ENCODE peak calls at places on chromosomes 11 and 22, in four cellular contexts. One of them, this sample, is unnamed.
A peak's percentile ranks its signal among the peaks of the same experiment; 100 is the strongest.

GRCh38 chr22:39833610-39834009 is 60.0 kb downstream of the ENTHD1 start:
- DNase-seq in GM20000: no peak
- DNase-seq in bronchial epithelial cell: no peak
- DNase-seq in HTR-8/SVneo: no peak
- DNase-seq in this sample: no peak

GRCh38 chr11:637593-638507 is 781 bp downstream of the DRD4 start:
- DNase-seq in GM20000: no peak
- DNase-seq in bronchial epithelial cell: no peak
- DNase-seq in HTR-8/SVneo: no peak
- DNase-seq in this sample: no peak

GRCh38 chr22:19554834-19555404 is 30.7 kb upstream of the CLDN5 start:
- DNase-seq in GM20000: no peak
- DNase-seq in bronchial epithelial cell: peak; percentile 47
- DNase-seq in HTR-8/SVneo: peak; percentile 69
- DNase-seq in this sample: peak; percentile 26

GRCh38 chr11:7348432-7349298 is 97.0 kb downstream of the SYT9 start:
- DNase-seq in GM20000: no peak
- DNase-seq in bronchial epithelial cell: peak; percentile 28
- DNase-seq in HTR-8/SVneo: no peak
- DNase-seq in this sample: no peak

GRCh38 chr11:65444314-65445051 is 21.9 kb downstream of the NEAT1 start:
- DNase-seq in GM20000: no peak
- DNase-seq in bronchial epithelial cell: peak; percentile 26
- DNase-seq in HTR-8/SVneo: no peak
- DNase-seq in this sample: peak; percentile 76

GRCh38 chr22:41382098-41382578 is 396 bp downstream of the TEF start:
- DNase-seq in GM20000: peak; percentile 89
- DNase-seq in bronchial epithelial cell: no peak
- DNase-seq in HTR-8/SVneo: peak; percentile 61
- DNase-seq in this sample: peak; percentile 91

GRCh38 chr11:625636-626319 is 1.0 kb upstream of the CDHR5 start:
- DNase-seq in GM20000: no peak
- DNase-seq in bronchial epithelial cell: no peak
- DNase-seq in HTR-8/SVneo: no peak
- DNase-seq in this sample: peak; percentile 65

GRCh38 chr11:33329705-33330329 is 72.6 kb downstream of the HIPK3 start:
- DNase-seq in GM20000: peak; percentile 38
- DNase-seq in bronchial epithelial cell: peak; percentile 74
- DNase-seq in HTR-8/SVneo: peak; percentile 51
- DNase-seq in this sample: peak; percentile 71

GRCh38 chr22:38674888-38675287 is 6.9 kb upstream of the TOMM22 start:
- DNase-seq in GM20000: no peak
- DNase-seq in bronchial epithelial cell: no peak
- DNase-seq in HTR-8/SVneo: no peak
- DNase-seq in this sample: no peak

GRCh38 chr22:46941958-46942815 is 179.7 kb downstream of the TBC1D22A start:
- DNase-seq in GM20000: no peak
- DNase-seq in bronchial epithelial cell: no peak
- DNase-seq in HTR-8/SVneo: no peak
- DNase-seq in this sample: no peak

GRCh38 chr22:27650985-27651384 is 150.6 kb downstream of the MN1 start:
- DNase-seq in GM20000: no peak
- DNase-seq in bronchial epithelial cell: no peak
- DNase-seq in HTR-8/SVneo: no peak
- DNase-seq in this sample: no peak